ENCODE peak calls at places on chromosomes 5 and 9, in nine cellular contexts. S, T, P, C, R, F, B, Q and M are unnamed samples.

GRCh38 chr9:87601175-87601574 is 103.5 kb downstream of the DAPK1 start:
- DNase-seq in P (no peak), R (no peak), F (no peak), Q (no peak), T (no peak), S (no peak), C (peak; percentile 84), B (no peak), M (peak; percentile 56)

GRCh38 chr5:140800816-140801493 is at the start of gene PCDHA3:
- DNase-seq in B (no peak), T (peak; percentile 39), S (no peak), C (no peak), R (no peak), P (no peak), F (no peak), Q (no peak), M (peak; percentile 56)

GRCh38 chr5:97839338-97840081 is 656.5 kb upstream of the RIOK2 start:
- DNase-seq in T (peak; percentile 67), S (no peak), C (no peak), B (no peak), R (peak; percentile 1), Q (no peak), F (no peak), P (no peak), M (no peak)

GRCh38 chr9:72041775-72042194 is 18.6 kb downstream of the C9orf57 start:
- DNase-seq in S (no peak), R (no peak), B (no peak), C (no peak), P (no peak), F (no peak), T (peak; percentile 75), Q (no peak), M (no peak)

GRCh38 chr9:35891649-35892048 is 14.4 kb upstream of the HRCT1 start:
- DNase-seq in B (no peak), T (no peak), F (no peak), R (no peak), S (no peak), P (no peak), Q (no peak), C (peak; percentile 77), M (peak; percentile 44)

GRCh38 chr9:37692622-37693221 is 42.0 kb downstream of the FRMPD1 start:
- DNase-seq in F (no peak), S (no peak), R (no peak), C (no peak), T (no peak), Q (no peak), P (no peak), B (no peak), M (no peak)

GRCh38 chr5:36876965-36877666 is 547 bp downstream of the NIPBL start:
- DNase-seq in R (peak; percentile 47), C (peak; percentile 40), F (peak; percentile 47), S (peak; percentile 47), Q (peak; percentile 30), P (peak; percentile 55), T (peak; percentile 68), B (peak; percentile 65), M (peak; percentile 79)

GRCh38 chr5:68652507-68652906 is 437.0 kb downstream of the PIK3R1 start:
- DNase-seq in R (peak; percentile 64), B (no peak), P (no peak), T (peak; percentile 73), Q (no peak), S (no peak), C (no peak), F (no peak), M (no peak)

GRCh38 chr9:20405086-20405485 is 217.2 kb downstream of the MLLT3 start:
- DNase-seq in T (peak; percentile 9), C (no peak), Q (no peak), F (no peak), B (no peak), R (no peak), S (no peak), P (no peak), M (no peak)

GRCh38 chr9:136854113-136854841 is 2.1 kb downstream of the MAMDC4 start:
- DNase-seq in R (no peak), P (no peak), S (no peak), F (no peak), Q (no peak), C (no peak), T (no peak), B (no peak), M (no peak)

GRCh38 chr9:112541690-112542089 is 55.1 kb downstream of the KIAA1958 start:
- DNase-seq in Q (no peak), F (no peak), T (peak; percentile 32), P (no peak), S (no peak), R (no peak), B (no peak), C (no peak), M (no peak)

GRCh38 chr5:157345485-157345884 is 79.6 kb downstream of the CYFIP2 start:
- DNase-seq in P (no peak), T (no peak), C (no peak), Q (no peak), R (no peak), B (no peak), F (no peak), S (no peak), M (no peak)

GRCh38 chr9:107438211-107439030 is 51.1 kb downstream of the KLF4 start:
- DNase-seq in T (no peak), F (no peak), Q (no peak), R (no peak), C (no peak), B (no peak), S (no peak), P (no peak), M (no peak)

GRCh38 chr9:93177676-93178075 is 6.3 kb upstream of the WNK2 start:
- DNase-seq in R (no peak), C (no peak), F (no peak), P (no peak), T (no peak), S (no peak), Q (no peak), B (no peak), M (no peak)

GRCh38 chr9:3873818-3874217 is 348.0 kb upstream of the RFX3 start:
- DNase-seq in C (no peak), F (no peak), B (no peak), P (no peak), Q (no peak), S (no peak), T (peak; percentile 64), R (no peak), M (no peak)

GRCh38 chr9:32992596-32993238 is 8.7 kb downstream of the APTX start:
- DNase-seq in C (peak; percentile 45), P (no peak), S (no peak), Q (no peak), B (no peak), F (no peak), T (peak; percentile 35), R (peak; percentile 63), M (peak; percentile 36)

GRCh38 chr9:69254223-69254622 is 70.8 kb upstream of the ENTREP1 start:
- DNase-seq in S (no peak), F (no peak), B (peak; percentile 11), R (no peak), T (no peak), C (no peak), P (no peak), Q (no peak), M (no peak)

GRCh38 chr5:171924493-171925122 is 81.8 kb downstream of the FBXW11 start:
- DNase-seq in F (no peak), S (no peak), P (no peak), Q (no peak), B (no peak), T (no peak), C (no peak), R (no peak), M (no peak)